ENCODE peak calls at places on chromosomes 2 and 18, in ten cellular contexts. Y is MV-4-11; Q is stimulated activated CD4-positive, alpha-beta T cell treated with anti-CD3 and anti-CD28 coated beads, Interleukin-4, amount 100 ng/mL, for 1 hour; C is NCI-H1417; W is activated naive CD4-positive, alpha-beta T cell treated with Interleukin-2 at 50 U/mL for 16 hours; I is NCI-H510A treated with DMSO at 0.1 percent for 48 hours; O is psoas muscle; H is AG04450; Z is progenitor cell of endocrine pancreas; J is GM12864. V is an unnamed sample.

GRCh38 chr2:128371648-128372345 is 53.1 kb upstream of the HS6ST1 start:
- DNase-seq in Y (no peak), Z (no peak), H (no peak), Q (no peak), O (no peak), W (no peak), C (no peak), I (no peak), J (peak), V (no peak)

GRCh38 chr2:232053777-232054176 is 92.3 kb downstream of the DIS3L2 start:
- DNase-seq in J (no peak), I (no peak), Y (no peak), Q (no peak), H (no peak), C (no peak), O (no peak), Z (no peak), W (no peak), V (no peak)

GRCh38 chr2:15076668-15077067 is 444.2 kb downstream of the LRATD1 start:
- DNase-seq in Z (no peak), H (no peak), W (no peak), O (no peak), I (no peak), Y (peak), C (no peak), Q (no peak), J (no peak), V (peak)

GRCh38 chr2:154402138-154402714 is 296.3 kb upstream of the KCNJ3 start:
- DNase-seq in W (no peak), J (no peak), Q (no peak), O (no peak), Y (peak), I (peak), C (no peak), H (no peak), Z (no peak), V (peak)

GRCh38 chr2:85611217-85611704 is 605 bp downstream of the C2orf68 start:
- DNase-seq in Y (no peak), Z (no peak), I (peak), O (no peak), W (no peak), H (no peak), C (no peak), J (no peak), Q (no peak), V (no peak)

GRCh38 chr2:162768646-162769045 is 69.9 kb downstream of the KCNH7 start:
- DNase-seq in C (peak), J (no peak), Z (no peak), Q (no peak), Y (no peak), O (no peak), W (no peak), I (peak), H (no peak), V (no peak)

GRCh38 chr18:66668706-66669105 is 64.8 kb upstream of the CDH19 start:
- DNase-seq in J (no peak), I (no peak), W (no peak), O (no peak), H (no peak), Z (no peak), C (no peak), Y (no peak), Q (no peak), V (no peak)

GRCh38 chr2:96098900-96099590 is 17.3 kb downstream of the ADRA2B start:
- DNase-seq in C (no peak), O (peak), H (no peak), Y (no peak), Q (no peak), Z (no peak), I (no peak), W (no peak), J (no peak), V (no peak)

GRCh38 chr2:9639000-9639602 is 8.3 kb upstream of the YWHAQ start:
- DNase-seq in Y (no peak), H (no peak), Q (no peak), J (no peak), Z (no peak), C (no peak), W (no peak), I (no peak), O (no peak), V (no peak)

GRCh38 chr18:37419272-37419671 is 146.3 kb downstream of the CELF4 start:
- DNase-seq in J (no peak), I (no peak), W (no peak), Q (no peak), C (no peak), O (no peak), Y (no peak), Z (no peak), H (no peak), V (no peak)

GRCh38 chr2:144460981-144461766 is 58.7 kb downstream of the ZEB2 start:
- DNase-seq in Z (no peak), Y (no peak), I (no peak), W (no peak), C (no peak), H (peak), Q (no peak), J (no peak), O (peak), V (no peak)

GRCh38 chr2:162261032-162261945 is 18.0 kb upstream of the FAP start:
- DNase-seq in Y (peak), O (peak), Z (no peak), H (no peak), J (no peak), W (no peak), I (no peak), Q (no peak), C (no peak), V (peak)